ENCODE peak calls at places on chromosomes 3 and 15, in nine cellular contexts. One of them, this sample, is unnamed.

GRCh38 chr3:60755094-60755493 is 496.2 kb downstream of the FHIT start:
- DNase-seq in iPS DF 19.7: no peak
- DNase-seq in skeletal muscle cell: no peak
- DNase-seq in NCI-H748 treated with DMSO at 0.1 percent for 48 hours: no peak
- DNase-seq in T-helper 1 cell: no peak
- DNase-seq in omental fat pad: no peak
- DNase-seq in HS-27A: no peak
- DNase-seq in neural crest cell: peak; percentile 4
- DNase-seq in left ventricle myocardium superior: peak; percentile 27
- DNase-seq in this sample: peak; percentile 33

GRCh38 chr3:37853691-37854413 is 7.8 kb upstream of the CTDSPL start:
- DNase-seq in omental fat pad: no peak
- DNase-seq in NCI-H748 treated with DMSO at 0.1 percent for 48 hours: no peak
- DNase-seq in T-helper 1 cell: no peak
- DNase-seq in neural crest cell: no peak
- DNase-seq in HS-27A: no peak
- DNase-seq in left ventricle myocardium superior: no peak
- DNase-seq in skeletal muscle cell: no peak
- DNase-seq in iPS DF 19.7: no peak
- DNase-seq in this sample: no peak

GRCh38 chr15:66650433-66650832 is 51.6 kb upstream of the SMAD6 start:
- DNase-seq in neural crest cell: no peak
- DNase-seq in HS-27A: no peak
- DNase-seq in left ventricle myocardium superior: peak; percentile 59
- DNase-seq in iPS DF 19.7: no peak
- DNase-seq in skeletal muscle cell: no peak
- DNase-seq in T-helper 1 cell: no peak
- DNase-seq in NCI-H748 treated with DMSO at 0.1 percent for 48 hours: no peak
- DNase-seq in omental fat pad: no peak
- DNase-seq in this sample: no peak

GRCh38 chr3:48273594-48274211 is 32.8 kb downstream of the ZNF589 start:
- DNase-seq in T-helper 1 cell: peak; percentile 34
- DNase-seq in left ventricle myocardium superior: no peak
- DNase-seq in iPS DF 19.7: peak; percentile 25
- DNase-seq in HS-27A: peak; percentile 27
- DNase-seq in omental fat pad: no peak
- DNase-seq in neural crest cell: peak; percentile 64
- DNase-seq in NCI-H748 treated with DMSO at 0.1 percent for 48 hours: peak; percentile 10
- DNase-seq in skeletal muscle cell: peak; percentile 11
- DNase-seq in this sample: peak; percentile 74

GRCh38 chr3:17579289-17580031 is 163.0 kb downstream of the TBC1D5 start:
- DNase-seq in omental fat pad: no peak
- DNase-seq in left ventricle myocardium superior: no peak
- DNase-seq in neural crest cell: no peak
- DNase-seq in NCI-H748 treated with DMSO at 0.1 percent for 48 hours: no peak
- DNase-seq in T-helper 1 cell: no peak
- DNase-seq in iPS DF 19.7: no peak
- DNase-seq in HS-27A: no peak
- DNase-seq in skeletal muscle cell: no peak
- DNase-seq in this sample: no peak

GRCh38 chr3:99755831-99756230 is 61.8 kb upstream of the CMSS1 start:
- DNase-seq in neural crest cell: no peak
- DNase-seq in iPS DF 19.7: no peak
- DNase-seq in HS-27A: no peak
- DNase-seq in skeletal muscle cell: no peak
- DNase-seq in left ventricle myocardium superior: no peak
- DNase-seq in T-helper 1 cell: no peak
- DNase-seq in NCI-H748 treated with DMSO at 0.1 percent for 48 hours: no peak
- DNase-seq in omental fat pad: no peak
- DNase-seq in this sample: no peak

GRCh38 chr3:71232895-71233294 is 350.6 kb downstream of the FOXP1 start:
- DNase-seq in left ventricle myocardium superior: no peak
- DNase-seq in NCI-H748 treated with DMSO at 0.1 percent for 48 hours: no peak
- DNase-seq in iPS DF 19.7: no peak
- DNase-seq in neural crest cell: no peak
- DNase-seq in T-helper 1 cell: no peak
- DNase-seq in omental fat pad: no peak
- DNase-seq in HS-27A: no peak
- DNase-seq in skeletal muscle cell: no peak
- DNase-seq in this sample: no peak

GRCh38 chr3:132556467-132557159 is 40.5 kb upstream of the ACKR4 start:
- DNase-seq in omental fat pad: no peak
- DNase-seq in NCI-H748 treated with DMSO at 0.1 percent for 48 hours: no peak
- DNase-seq in neural crest cell: no peak
- DNase-seq in T-helper 1 cell: no peak
- DNase-seq in iPS DF 19.7: no peak
- DNase-seq in HS-27A: no peak
- DNase-seq in skeletal muscle cell: no peak
- DNase-seq in left ventricle myocardium superior: peak; percentile 78
- DNase-seq in this sample: no peak

GRCh38 chr15:66740802-66741201 is 38.8 kb downstream of the SMAD6 start:
- DNase-seq in NCI-H748 treated with DMSO at 0.1 percent for 48 hours: no peak
- DNase-seq in omental fat pad: no peak
- DNase-seq in skeletal muscle cell: no peak
- DNase-seq in neural crest cell: no peak
- DNase-seq in HS-27A: no peak
- DNase-seq in iPS DF 19.7: no peak
- DNase-seq in T-helper 1 cell: no peak
- DNase-seq in left ventricle myocardium superior: peak; percentile 75
- DNase-seq in this sample: peak; percentile 73

GRCh38 chr15:30001592-30001991 is 81.2 kb upstream of the GOLGA8J start:
- DNase-seq in NCI-H748 treated with DMSO at 0.1 percent for 48 hours: no peak
- DNase-seq in skeletal muscle cell: no peak
- DNase-seq in neural crest cell: peak; percentile 15
- DNase-seq in T-helper 1 cell: no peak
- DNase-seq in iPS DF 19.7: no peak
- DNase-seq in HS-27A: no peak
- DNase-seq in omental fat pad: no peak
- DNase-seq in left ventricle myocardium superior: no peak
- DNase-seq in this sample: peak; percentile 89

GRCh38 chr3:169759256-169759655 is 5.6 kb downstream of the TERC start:
- DNase-seq in T-helper 1 cell: no peak
- DNase-seq in skeletal muscle cell: no peak
- DNase-seq in HS-27A: no peak
- DNase-seq in NCI-H748 treated with DMSO at 0.1 percent for 48 hours: no peak
- DNase-seq in omental fat pad: no peak
- DNase-seq in iPS DF 19.7: no peak
- DNase-seq in neural crest cell: no peak
- DNase-seq in left ventricle myocardium superior: no peak
- DNase-seq in this sample: no peak

GRCh38 chr3:58116161-58116955 is 94.4 kb downstream of the DNASE1L3 start:
- DNase-seq in HS-27A: no peak
- DNase-seq in left ventricle myocardium superior: no peak
- DNase-seq in neural crest cell: no peak
- DNase-seq in skeletal muscle cell: no peak
- DNase-seq in omental fat pad: no peak
- DNase-seq in T-helper 1 cell: peak; percentile 47
- DNase-seq in NCI-H748 treated with DMSO at 0.1 percent for 48 hours: no peak
- DNase-seq in iPS DF 19.7: no peak
- DNase-seq in this sample: no peak

GRCh38 chr3:16496008-16496407 is 17.5 kb downstream of the RFTN1 start:
- DNase-seq in neural crest cell: no peak
- DNase-seq in omental fat pad: no peak
- DNase-seq in HS-27A: no peak
- DNase-seq in skeletal muscle cell: no peak
- DNase-seq in left ventricle myocardium superior: no peak
- DNase-seq in T-helper 1 cell: no peak
- DNase-seq in iPS DF 19.7: no peak
- DNase-seq in NCI-H748 treated with DMSO at 0.1 percent for 48 hours: no peak
- DNase-seq in this sample: no peak

GRCh38 chr3:79250746-79251145 is 517.1 kb downstream of the ROBO1 start:
- DNase-seq in NCI-H748 treated with DMSO at 0.1 percent for 48 hours: no peak
- DNase-seq in T-helper 1 cell: no peak
- DNase-seq in iPS DF 19.7: no peak
- DNase-seq in left ventricle myocardium superior: no peak
- DNase-seq in neural crest cell: no peak
- DNase-seq in HS-27A: no peak
- DNase-seq in omental fat pad: no peak
- DNase-seq in skeletal muscle cell: no peak
- DNase-seq in this sample: no peak

GRCh38 chr3:63387568-63387967 is 109.5 kb downstream of the SYNPR start:
- DNase-seq in left ventricle myocardium superior: no peak
- DNase-seq in NCI-H748 treated with DMSO at 0.1 percent for 48 hours: no peak
- DNase-seq in neural crest cell: no peak
- DNase-seq in skeletal muscle cell: no peak
- DNase-seq in T-helper 1 cell: no peak
- DNase-seq in omental fat pad: no peak
- DNase-seq in iPS DF 19.7: no peak
- DNase-seq in HS-27A: no peak
- DNase-seq in this sample: no peak

GRCh38 chr3:49785565-49786356 is 581 bp downstream of the IP6K1 start:
- DNase-seq in HS-27A: no peak
- DNase-seq in left ventricle myocardium superior: no peak
- DNase-seq in iPS DF 19.7: no peak
- DNase-seq in T-helper 1 cell: no peak
- DNase-seq in omental fat pad: no peak
- DNase-seq in NCI-H748 treated with DMSO at 0.1 percent for 48 hours: no peak
- DNase-seq in skeletal muscle cell: no peak
- DNase-seq in neural crest cell: no peak
- DNase-seq in this sample: peak; percentile 64

GRCh38 chr3:67192466-67192865 is 194.4 kb downstream of the KBTBD8 start:
- DNase-seq in neural crest cell: no peak
- DNase-seq in skeletal muscle cell: no peak
- DNase-seq in NCI-H748 treated with DMSO at 0.1 percent for 48 hours: no peak
- DNase-seq in omental fat pad: no peak
- DNase-seq in iPS DF 19.7: no peak
- DNase-seq in HS-27A: no peak
- DNase-seq in T-helper 1 cell: no peak
- DNase-seq in left ventricle myocardium superior: no peak
- DNase-seq in this sample: no peak

GRCh38 chr15:40250771-40251454 is 12.1 kb downstream of the PAK6 start:
- DNase-seq in omental fat pad: no peak
- DNase-seq in skeletal muscle cell: no peak
- DNase-seq in iPS DF 19.7: no peak
- DNase-seq in neural crest cell: no peak
- DNase-seq in left ventricle myocardium superior: peak; percentile 15
- DNase-seq in NCI-H748 treated with DMSO at 0.1 percent for 48 hours: no peak
- DNase-seq in HS-27A: no peak
- DNase-seq in T-helper 1 cell: no peak
- DNase-seq in this sample: no peak

GRCh38 chr3:55198554-55198953 is 270.7 kb upstream of the LRTM1 start:
- DNase-seq in neural crest cell: no peak
- DNase-seq in NCI-H748 treated with DMSO at 0.1 percent for 48 hours: no peak
- DNase-seq in HS-27A: peak; percentile 86
- DNase-seq in omental fat pad: no peak
- DNase-seq in skeletal muscle cell: peak; percentile 71
- DNase-seq in iPS DF 19.7: no peak
- DNase-seq in T-helper 1 cell: no peak
- DNase-seq in left ventricle myocardium superior: no peak
- DNase-seq in this sample: peak; percentile 16

GRCh38 chr3:46925585-46925934 is 48.0 kb downstream of the PTH1R start:
- DNase-seq in NCI-H748 treated with DMSO at 0.1 percent for 48 hours: no peak
- DNase-seq in iPS DF 19.7: no peak
- DNase-seq in neural crest cell: no peak
- DNase-seq in left ventricle myocardium superior: peak; percentile 91
- DNase-seq in skeletal muscle cell: no peak
- DNase-seq in omental fat pad: no peak
- DNase-seq in T-helper 1 cell: no peak
- DNase-seq in HS-27A: no peak
- DNase-seq in this sample: peak; percentile 61

GRCh38 chr3:132723551-132723950 is 1.3 kb upstream of the NPHP3 start:
- DNase-seq in left ventricle myocardium superior: no peak
- DNase-seq in T-helper 1 cell: no peak
- DNase-seq in NCI-H748 treated with DMSO at 0.1 percent for 48 hours: no peak
- DNase-seq in HS-27A: no peak
- DNase-seq in neural crest cell: no peak
- DNase-seq in omental fat pad: no peak
- DNase-seq in iPS DF 19.7: no peak
- DNase-seq in skeletal muscle cell: no peak
- DNase-seq in this sample: no peak

GRCh38 chr3:72973786-72974185 is 22.8 kb upstream of the PPP4R2 start:
- DNase-seq in NCI-H748 treated with DMSO at 0.1 percent for 48 hours: no peak
- DNase-seq in iPS DF 19.7: no peak
- DNase-seq in left ventricle myocardium superior: no peak
- DNase-seq in neural crest cell: no peak
- DNase-seq in HS-27A: no peak
- DNase-seq in skeletal muscle cell: no peak
- DNase-seq in omental fat pad: no peak
- DNase-seq in T-helper 1 cell: no peak
- DNase-seq in this sample: no peak

GRCh38 chr15:50783895-50784294 is 18.4 kb upstream of the SPPL2A start:
- DNase-seq in NCI-H748 treated with DMSO at 0.1 percent for 48 hours: no peak
- DNase-seq in T-helper 1 cell: no peak
- DNase-seq in omental fat pad: no peak
- DNase-seq in left ventricle myocardium superior: no peak
- DNase-seq in iPS DF 19.7: no peak
- DNase-seq in HS-27A: no peak
- DNase-seq in skeletal muscle cell: no peak
- DNase-seq in neural crest cell: no peak
- DNase-seq in this sample: no peak

GRCh38 chr3:42195879-42196330 is 70.1 kb downstream of the CCK start:
- DNase-seq in HS-27A: no peak
- DNase-seq in skeletal muscle cell: no peak
- DNase-seq in omental fat pad: no peak
- DNase-seq in T-helper 1 cell: no peak
- DNase-seq in iPS DF 19.7: no peak
- DNase-seq in left ventricle myocardium superior: no peak
- DNase-seq in NCI-H748 treated with DMSO at 0.1 percent for 48 hours: no peak
- DNase-seq in neural crest cell: no peak
- DNase-seq in this sample: no peak

GRCh38 chr3:16982439-16982838 is 97.7 kb downstream of the PLCL2 start:
- DNase-seq in skeletal muscle cell: no peak
- DNase-seq in omental fat pad: no peak
- DNase-seq in left ventricle myocardium superior: no peak
- DNase-seq in HS-27A: no peak
- DNase-seq in iPS DF 19.7: no peak
- DNase-seq in T-helper 1 cell: no peak
- DNase-seq in neural crest cell: no peak
- DNase-seq in NCI-H748 treated with DMSO at 0.1 percent for 48 hours: no peak
- DNase-seq in this sample: no peak

GRCh38 chr15:65189102-65189740 is 4.1 kb upstream of the CLPX start:
- DNase-seq in omental fat pad: no peak
- DNase-seq in left ventricle myocardium superior: no peak
- DNase-seq in T-helper 1 cell: no peak
- DNase-seq in skeletal muscle cell: peak; percentile 22
- DNase-seq in NCI-H748 treated with DMSO at 0.1 percent for 48 hours: no peak
- DNase-seq in neural crest cell: peak; percentile 26
- DNase-seq in iPS DF 19.7: no peak
- DNase-seq in HS-27A: peak; percentile 31
- DNase-seq in this sample: peak; percentile 49

GRCh38 chr3:162143181-162143580 is 646.6 kb downstream of the OTOL1 start:
- DNase-seq in T-helper 1 cell: no peak
- DNase-seq in left ventricle myocardium superior: no peak
- DNase-seq in NCI-H748 treated with DMSO at 0.1 percent for 48 hours: no peak
- DNase-seq in neural crest cell: no peak
- DNase-seq in iPS DF 19.7: no peak
- DNase-seq in omental fat pad: no peak
- DNase-seq in HS-27A: no peak
- DNase-seq in skeletal muscle cell: no peak
- DNase-seq in this sample: no peak

GRCh38 chr15:67125589-67126502 is 60.4 kb downstream of the SMAD3 start:
- DNase-seq in omental fat pad: peak; percentile 53
- DNase-seq in neural crest cell: no peak
- DNase-seq in iPS DF 19.7: no peak
- DNase-seq in NCI-H748 treated with DMSO at 0.1 percent for 48 hours: no peak
- DNase-seq in skeletal muscle cell: peak; percentile 99
- DNase-seq in HS-27A: peak; percentile 99
- DNase-seq in T-helper 1 cell: no peak
- DNase-seq in left ventricle myocardium superior: peak; percentile 73
- DNase-seq in this sample: peak; percentile 83

GRCh38 chr3:155188036-155188435 is 105.4 kb downstream of the STRIT1 start:
- DNase-seq in skeletal muscle cell: no peak
- DNase-seq in left ventricle myocardium superior: no peak
- DNase-seq in neural crest cell: no peak
- DNase-seq in iPS DF 19.7: no peak
- DNase-seq in T-helper 1 cell: no peak
- DNase-seq in HS-27A: no peak
- DNase-seq in omental fat pad: no peak
- DNase-seq in NCI-H748 treated with DMSO at 0.1 percent for 48 hours: no peak
- DNase-seq in this sample: no peak

GRCh38 chr3:98233468-98233867 is 30.6 kb upstream of the OR5H6 start:
- DNase-seq in NCI-H748 treated with DMSO at 0.1 percent for 48 hours: no peak
- DNase-seq in skeletal muscle cell: no peak
- DNase-seq in left ventricle myocardium superior: no peak
- DNase-seq in T-helper 1 cell: no peak
- DNase-seq in neural crest cell: no peak
- DNase-seq in HS-27A: no peak
- DNase-seq in omental fat pad: no peak
- DNase-seq in iPS DF 19.7: no peak
- DNase-seq in this sample: no peak

GRCh38 chr3:47780727-47781325 is 867 bp downstream of the SMARCC1 start:
- DNase-seq in left ventricle myocardium superior: no peak
- DNase-seq in T-helper 1 cell: no peak
- DNase-seq in skeletal muscle cell: no peak
- DNase-seq in neural crest cell: no peak
- DNase-seq in HS-27A: peak; percentile 43
- DNase-seq in iPS DF 19.7: no peak
- DNase-seq in omental fat pad: no peak
- DNase-seq in NCI-H748 treated with DMSO at 0.1 percent for 48 hours: peak; percentile 16
- DNase-seq in this sample: no peak

This sample was measured in testis.